ENCODE peak calls at places on chromosomes 4 and X, in six cellular contexts. V is cardiac fibroblast, F is heart right ventricle, H is body of pancreas, J is PC-3, Z is endothelial cell of umbilical vein. X is an unnamed sample.
A peak's percentile ranks its signal among the peaks of the same experiment; 100 is the strongest.

GRCh38 chrX:13091111-13091765 is 46.8 kb upstream of the FAM9C start:
- DNase-seq in V (peak; percentile 36), Z (no peak), F (no peak), J (no peak), H (no peak), X (no peak)

GRCh38 chr4:613126-613525 is 12.2 kb upstream of the PDE6B start:
- DNase-seq in J (no peak), H (no peak), V (no peak), F (no peak), Z (no peak), X (no peak)

GRCh38 chr4:2365054-2365912 is 53.2 kb downstream of the ZFYVE28 start:
- DNase-seq in V (no peak), H (no peak), J (peak; percentile 2), F (no peak), Z (no peak), X (no peak)

GRCh38 chrX:111869639-111870034 is 6.3 kb upstream of the TRPC5OS start:
- DNase-seq in V (peak; percentile 58), J (peak; percentile 59), F (peak; percentile 14), H (peak; percentile 44), Z (peak; percentile 11), X (peak; percentile 50)

GRCh38 chr4:127203561-127204260 is 429.0 kb upstream of the INTU start:
- DNase-seq in V (no peak), Z (no peak), H (no peak), J (peak; percentile 31), F (no peak), X (peak; percentile 54)

GRCh38 chr4:185573651-185574199 is 38.4 kb upstream of the PDLIM3 start:
- DNase-seq in V (peak; percentile 82), H (peak; percentile 50), Z (peak; percentile 84), F (peak; percentile 27), J (peak; percentile 84), X (peak; percentile 55)

GRCh38 chr4:13953083-13953482 is 325.6 kb upstream of the BOD1L1 start:
- DNase-seq in J (no peak), H (no peak), Z (no peak), F (no peak), V (no peak), X (no peak)

GRCh38 chrX:2672084-2672483 is 19.0 kb upstream of the CD99 start:
- DNase-seq in F (no peak), J (no peak), Z (no peak), V (no peak), H (no peak), X (no peak)

GRCh38 chr4:153114771-153115321 is 89.4 kb upstream of the TRIM2 start:
- DNase-seq in V (peak; percentile 60), J (peak; percentile 83), H (no peak), Z (no peak), F (no peak), X (peak; percentile 38)

GRCh38 chrX:20306668-20307067 is 40.0 kb upstream of the RPS6KA3 start:
- DNase-seq in J (no peak), H (no peak), F (no peak), V (no peak), Z (no peak), X (no peak)

GRCh38 chr4:171857302-171858005 is 44.2 kb downstream of the GALNTL6 start:
- DNase-seq in V (peak; percentile 26), J (no peak), H (no peak), F (no peak), Z (no peak), X (peak; percentile 26)

GRCh38 chr4:89158884-89159503 is 47.7 kb downstream of the TIGD2 start:
- DNase-seq in F (no peak), H (peak; percentile 21), Z (peak; percentile 77), V (peak; percentile 68), J (peak; percentile 65), X (peak; percentile 51)

GRCh38 chr4:34178476-34178875 is 2065.8 kb downstream of the ARAP2 start:
- DNase-seq in Z (no peak), H (no peak), F (no peak), J (no peak), V (no peak), X (peak; percentile 4)

GRCh38 chr4:80307183-80307735 is 28.3 kb upstream of the CFAP299 start:
- DNase-seq in V (peak; percentile 40), Z (peak; percentile 22), J (no peak), H (no peak), F (no peak), X (peak; percentile 82)

GRCh38 chr4:146488495-146489174 is 33.1 kb downstream of the SLC10A7 start:
- DNase-seq in F (no peak), V (peak; percentile 78), J (no peak), Z (peak; percentile 83), H (no peak), X (peak; percentile 16)

GRCh38 chr4:153151535-153152452 is 52.4 kb upstream of the TRIM2 start:
- DNase-seq in J (peak; percentile 27), Z (peak; percentile 13), F (peak; percentile 16), H (peak; percentile 86), V (peak; percentile 40), X (peak; percentile 43)

GRCh38 chr4:20760053-20760452 is 59.8 kb downstream of the PACRGL start:
- DNase-seq in J (peak; percentile 36), Z (no peak), V (peak; percentile 6), F (no peak), H (no peak), X (no peak)

GRCh38 chrX:97295954-97296353 is 412.2 kb downstream of the RPA4 start:
- DNase-seq in V (no peak), H (no peak), Z (no peak), J (no peak), F (no peak), X (no peak)

GRCh38 chrX:154470914-154471568 is 8.0 kb downstream of the LAGE3 start:
- DNase-seq in V (no peak), H (no peak), Z (no peak), J (no peak), F (no peak), X (no peak)

GRCh38 chrX:51395807-51396728 is 63.4 kb downstream of the NUDT10 start:
- DNase-seq in F (peak; percentile 3), Z (no peak), J (no peak), H (peak; percentile 13), V (no peak), X (no peak)

GRCh38 chr4:146370841-146371240 is 150.9 kb downstream of the SLC10A7 start:
- DNase-seq in Z (peak; percentile 20), F (no peak), H (no peak), V (no peak), J (peak; percentile 57), X (no peak)

GRCh38 chrX:44507292-44507691 is 35.4 kb downstream of the FUNDC1 start:
- DNase-seq in Z (no peak), J (no peak), V (no peak), F (no peak), H (no peak), X (no peak)

GRCh38 chr4:47326067-47326466 is 137.4 kb downstream of the COMMD8 start:
- DNase-seq in V (no peak), F (no peak), J (no peak), H (no peak), Z (no peak), X (no peak)

GRCh38 chrX:22666441-22666840 is 333.3 kb upstream of the DDX53 start:
- DNase-seq in V (peak; percentile 69), F (peak; percentile 8), Z (peak; percentile 14), J (peak; percentile 25), H (no peak), X (no peak)

GRCh38 chr4:106486533-106486932 is 118.0 kb upstream of the GIMD1 start:
- DNase-seq in V (no peak), Z (no peak), J (no peak), H (no peak), F (no peak), X (no peak)

GRCh38 chrX:39690541-39691415 is 407.0 kb downstream of the BCOR start:
- DNase-seq in Z (no peak), V (no peak), F (no peak), H (no peak), J (no peak), X (no peak)

GRCh38 chr4:164800786-164801185 is 46.9 kb downstream of the SMIM31 start:
- DNase-seq in F (no peak), V (no peak), H (no peak), Z (no peak), J (no peak), X (no peak)

GRCh38 chrX:153769158-153769864 is 5.3 kb downstream of the PLXNB3 start:
- DNase-seq in J (no peak), F (no peak), H (no peak), V (no peak), Z (no peak), X (no peak)

GRCh38 chrX:63475200-63475599 is 124.1 kb upstream of the SPIN4 start:
- DNase-seq in Z (no peak), F (no peak), J (no peak), H (no peak), V (no peak), X (no peak)

GRCh38 chrX:48834383-48834709 is 1.1 kb downstream of the PCSK1N start:
- DNase-seq in J (peak; percentile 29), H (no peak), F (no peak), Z (no peak), V (no peak), X (no peak)
- H3K4me3 ChIP-seq in J (peak overlapping the region; percentile 94), H (no peak overlapping the region), F (no peak overlapping the region), Z (no peak overlapping the region), V (no peak overlapping the region), X (no peak overlapping the region)

GRCh38 chr4:3366893-3367775 is 74.3 kb downstream of the RGS12 start:
- DNase-seq in J (no peak), H (no peak), Z (no peak), F (no peak), V (no peak), X (no peak)
- TF ChIP-seq CTCF in J (no peak), H (no peak), Z (no peak), F (no peak), V (no peak), X (no peak)

DNA sequence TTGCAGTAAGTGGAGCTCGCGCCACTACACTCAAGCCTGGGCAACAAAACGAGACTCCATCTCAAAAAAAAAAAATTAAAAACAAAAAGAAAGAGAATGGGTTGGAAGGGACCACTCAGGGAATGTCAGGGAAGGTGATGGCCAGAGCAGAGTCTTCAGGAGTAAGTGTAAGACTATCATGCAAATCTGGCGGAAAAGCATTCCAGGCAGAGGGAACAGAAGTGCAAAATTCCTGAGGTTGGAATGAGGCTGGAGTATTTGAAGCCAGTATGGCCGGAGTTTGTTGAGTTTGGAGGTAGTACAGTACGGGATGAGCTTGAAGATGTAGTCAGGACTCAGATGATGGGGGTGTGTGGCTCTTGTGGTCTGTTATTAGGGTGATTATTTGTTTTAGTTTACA is 7.4 kb downstream of the GALNT7 start:
- DNase-seq in H (no peak), J (no peak), V (no peak), Z (no peak), F (no peak), X (no peak)
- H3K4me3 ChIP-seq in H (no peak overlapping the region), J (no peak overlapping the region), V (no peak overlapping the region), Z (no peak overlapping the region), F (no peak overlapping the region), X (no peak overlapping the region)

GRCh38 chr4:8015512-8015911 is 75.9 kb upstream of the AFAP1 start:
- DNase-seq in J (peak; percentile 15), H (no peak), V (peak; percentile 26), Z (peak; percentile 19), F (no peak), X (peak; percentile 13)
- TF ChIP-seq CTCF in J (peak; percentile 54), H (no peak), V (peak; percentile 51), Z (no peak), F (peak; percentile 43), X (peak; percentile 58)

X was measured in AG10803.